ENCODE peak calls at places on chromosomes 11 and 22, in ten cellular contexts. C, S, I, N, L, V, X, F, W and B are unnamed samples.

GRCh38 chr11:69321877-69322350 is 28.0 kb downstream of the MYEOV start:
- DNase-seq in C (peak; percentile 70), S (peak; percentile 54), I (no peak), N (no peak), L (peak; percentile 29), V (no peak), X (no peak), F (peak; percentile 59), W (no peak), B (peak; percentile 39)

GRCh38 chr11:46361283-46362145 is 14.3 kb downstream of the DGKZ start:
- DNase-seq in C (no peak), S (no peak), I (no peak), N (peak; percentile 92), L (no peak), V (peak; percentile 87), X (peak; percentile 90), F (no peak), W (peak; percentile 87), B (peak; percentile 87)

GRCh38 chr22:35524966-35525686 is 15.5 kb upstream of the RASD2 start:
- DNase-seq in C (no peak), S (no peak), I (no peak), N (peak; percentile 73), L (no peak), V (peak; percentile 45), X (no peak), F (no peak), W (no peak), B (peak; percentile 92)

GRCh38 chr11:103279821-103280220 is 170.6 kb downstream of the DYNC2H1 start:
- DNase-seq in C (no peak), S (no peak), I (no peak), N (no peak), L (no peak), V (no peak), X (no peak), F (no peak), W (no peak), B (no peak)

GRCh38 chr11:44989831-44990566 is 39.3 kb upstream of the TP53I11 start:
- DNase-seq in C (no peak), S (no peak), I (no peak), N (peak; percentile 78), L (no peak), V (peak; percentile 82), X (no peak), F (no peak), W (no peak), B (peak; percentile 86)

GRCh38 chr22:48636746-48637145 is 1190.9 kb downstream of the BRD1 start:
- DNase-seq in C (no peak), S (no peak), I (no peak), N (no peak), L (no peak), V (no peak), X (no peak), F (no peak), W (no peak), B (no peak)

GRCh38 chr11:28701760-28702449 is 593.7 kb downstream of the METTL15 start:
- DNase-seq in C (no peak), S (no peak), I (peak; percentile 69), N (no peak), L (no peak), V (no peak), X (no peak), F (no peak), W (no peak), B (no peak)

GRCh38 chr11:73439002-73439843 is 63.0 kb downstream of the RELT start:
- DNase-seq in C (no peak), S (no peak), I (no peak), N (no peak), L (peak; percentile 69), V (no peak), X (no peak), F (no peak), W (no peak), B (no peak)

GRCh38 chr22:32628626-32629587 is 154.3 kb downstream of the FBXO7 start:
- DNase-seq in C (no peak), S (no peak), I (no peak), N (no peak), L (peak; percentile 51), V (no peak), X (no peak), F (peak; percentile 91), W (peak; percentile 50), B (no peak)

GRCh38 chr11:46120711-46121327 is 435 bp downstream of the PHF21A start:
- DNase-seq in C (no peak), S (no peak), I (no peak), N (peak; percentile 68), L (peak; percentile 56), V (peak; percentile 58), X (no peak), F (peak; percentile 53), W (no peak), B (peak; percentile 80)

GRCh38 chr11:35943761-35944502 is at the start of gene LDLRAD3:
- DNase-seq in C (peak; percentile 28), S (peak; percentile 13), I (peak; percentile 37), N (peak; percentile 91), L (peak; percentile 86), V (peak; percentile 60), X (peak; percentile 94), F (peak; percentile 56), W (peak; percentile 94), B (peak; percentile 91)

GRCh38 chr11:101188173-101188572 is 58.6 kb upstream of the PGR start:
- DNase-seq in C (no peak), S (no peak), I (no peak), N (no peak), L (no peak), V (no peak), X (no peak), F (no peak), W (no peak), B (no peak)

GRCh38 chr11:113473983-113474361 is 1.2 kb downstream of the DRD2 start:
- DNase-seq in C (no peak), S (no peak), I (no peak), N (no peak), L (no peak), V (no peak), X (no peak), F (no peak), W (no peak), B (no peak)

GRCh38 chr22:21446128-21446826 is 20.9 kb upstream of the TMEM191C start:
- DNase-seq in C (no peak), S (no peak), I (no peak), N (peak; percentile 37), L (peak; percentile 41), V (peak; percentile 0), X (peak; percentile 67), F (no peak), W (peak; percentile 67), B (peak; percentile 56)

GRCh38 chr22:47394504-47395440 is 632.3 kb downstream of the TBC1D22A start:
- DNase-seq in C (no peak), S (no peak), I (no peak), N (no peak), L (no peak), V (no peak), X (peak; percentile 25), F (no peak), W (peak; percentile 36), B (no peak)

GRCh38 chr11:114284021-114284420 is 12.2 kb upstream of the NNMT start:
- DNase-seq in C (no peak), S (no peak), I (no peak), N (no peak), L (peak; percentile 81), V (no peak), X (no peak), F (no peak), W (no peak), B (no peak)

GRCh38 chr11:7600205-7600775 is 73.0 kb downstream of the CYB5R2 start:
- DNase-seq in C (peak; percentile 85), S (no peak), I (peak; percentile 18), N (peak; percentile 75), L (peak; percentile 84), V (no peak), X (no peak), F (peak; percentile 42), W (no peak), B (peak; percentile 85)

GRCh38 chr11:70661763-70662501 is 263.6 kb downstream of the CTTN start:
- DNase-seq in C (no peak), S (no peak), I (no peak), N (no peak), L (no peak), V (no peak), X (no peak), F (no peak), W (no peak), B (no peak)
- H3K4me3 ChIP-seq in C (peak overlapping the region; percentile 35), S (peak overlapping the region; percentile 46), I (no peak overlapping the region), N (peak overlapping the region; percentile 51), L (no peak overlapping the region), V (peak overlapping the region; percentile 50), X (no peak overlapping the region), F (peak overlapping the region; percentile 2), W (no peak overlapping the region), B (peak overlapping the region; percentile 37)

GRCh38 chr11:12044799-12045198 is 36.4 kb upstream of the DKK3 start:
- DNase-seq in C (no peak), S (no peak), I (no peak), N (no peak), L (no peak), V (no peak), X (no peak), F (no peak), W (no peak), B (no peak)
- H3K4me3 ChIP-seq in C (no peak overlapping the region), S (no peak overlapping the region), I (no peak overlapping the region), N (no peak overlapping the region), L (no peak overlapping the region), V (no peak overlapping the region), X (no peak overlapping the region), F (no peak overlapping the region), W (no peak overlapping the region), B (no peak overlapping the region)

GRCh38 chr11:64451856-64452255 is 92.9 kb downstream of the RPS6KA4 start:
- DNase-seq in C (no peak), S (no peak), I (no peak), N (no peak), L (no peak), V (no peak), X (no peak), F (no peak), W (peak; percentile 24), B (peak; percentile 36)

GRCh38 chr11:64450168-64450560 is 91.2 kb downstream of the RPS6KA4 start:
- DNase-seq in C (no peak), S (no peak), I (no peak), N (no peak), L (no peak), V (no peak), X (no peak), F (no peak), W (no peak), B (peak; percentile 12)

GRCh38 chr11:64448599-64449380 is 89.8 kb downstream of the RPS6KA4 start:
- DNase-seq in C (peak; percentile 7), S (peak; percentile 47), I (peak; percentile 72), N (peak; percentile 91), L (peak; percentile 84), V (peak; percentile 78), X (peak; percentile 93), F (no peak), W (peak; percentile 95), B (peak; percentile 90)

GRCh38 chr11:64447717-64448598 is 89.0 kb downstream of the RPS6KA4 start:
- DNase-seq in C (no peak), S (no peak), I (no peak), N (peak; percentile 64), L (peak; percentile 73), V (peak; percentile 17), X (peak; percentile 83), F (no peak), W (peak; percentile 88), B (peak; percentile 71)

GRCh38 chr11:64449381-64450167 is 90.6 kb downstream of the RPS6KA4 start:
- DNase-seq in C (no peak), S (no peak), I (peak; percentile 74), N (peak; percentile 64), L (peak; percentile 63), V (peak; percentile 48), X (no peak), F (no peak), W (peak; percentile 84), B (peak; percentile 66)
- H3K4me3 ChIP-seq in C (no peak overlapping the region), S (peak overlapping the region; percentile 70), I (peak overlapping the region; percentile 48), N (peak overlapping the region; percentile 57), L (peak overlapping the region; percentile 14), V (peak overlapping the region; percentile 40), X (peak overlapping the region; percentile 46), F (no peak overlapping the region), W (no peak overlapping the region), B (peak overlapping the region; percentile 40)

GRCh38 chr11:117875397-117876048 is 935 bp downstream of the FXYD6 start:
- DNase-seq in C (no peak), S (no peak), I (no peak), N (no peak), L (no peak), V (no peak), X (peak; percentile 74), F (no peak), W (no peak), B (peak; percentile 86)
- H3K4me3 ChIP-seq in C (no peak overlapping the region), S (peak overlapping the region; percentile 63), I (no peak overlapping the region), N (peak overlapping the region; percentile 68), L (peak overlapping the region; percentile 39), V (peak overlapping the region; percentile 88), X (peak overlapping the region; percentile 70), F (peak overlapping the region; percentile 59), W (no peak overlapping the region), B (peak overlapping the region; percentile 84)